ENCODE peak calls at places on chromosomes 1 and 21, in eight cellular contexts. Z is thyroid gland; N is left ventricle myocardium superior; R is midbrain; J is naive thymus-derived CD8-positive, alpha-beta T cell; F is activated CD4-positive, alpha-beta T cell treated with anti-CD3 and anti-CD28 coated beads for 48 hours; L is LNCaP clone FGC; B is NCI-H1930. O is an unnamed sample.

GRCh38 chr1:19735419-19736127 is 64.1 kb downstream of the TMCO4 start:
- DNase-seq in F (no peak), Z (peak; percentile 58), R (no peak), B (no peak), J (no peak), L (peak; percentile 65), N (peak; percentile 73), O (no peak)

GRCh38 chr1:38527373-38527966 is 332.1 kb downstream of the RRAGC start:
- DNase-seq in N (no peak), Z (peak; percentile 80), B (no peak), F (peak; percentile 76), L (peak; percentile 21), R (no peak), J (peak; percentile 22), O (no peak)

GRCh38 chr1:205571747-205572146 is 60.1 kb downstream of the ELK4 start:
- DNase-seq in Z (no peak), B (no peak), L (no peak), R (no peak), N (no peak), F (no peak), J (no peak), O (no peak)

GRCh38 chr21:14862794-14863720 is 201.7 kb downstream of the NRIP1 start:
- DNase-seq in J (no peak), Z (no peak), F (peak; percentile 14), R (peak; percentile 27), B (no peak), L (no peak), N (no peak), O (peak; percentile 8)

GRCh38 chr1:52328615-52329014 is 37.4 kb downstream of the CC2D1B start:
- DNase-seq in N (no peak), F (no peak), J (no peak), Z (no peak), B (no peak), L (no peak), R (no peak), O (no peak)

GRCh38 chr1:16921391-16922185 is at the start of gene CROCC:
- DNase-seq in Z (peak; percentile 35), J (peak; percentile 42), L (no peak), R (no peak), F (peak; percentile 68), B (peak; percentile 44), N (peak; percentile 47), O (no peak)

GRCh38 chr1:74729741-74730478 is 2.9 kb downstream of the CRYZ start:
- DNase-seq in F (peak; percentile 4), Z (no peak), R (no peak), J (no peak), N (no peak), B (no peak), L (no peak), O (no peak)

GRCh38 chr1:47409311-47410085 is 6.6 kb upstream of the FOXE3 start:
- DNase-seq in Z (no peak), L (no peak), N (no peak), J (no peak), F (no peak), B (no peak), R (no peak), O (no peak)

GRCh38 chr1:159877695-159878444 is 15.4 kb upstream of the VSIG8 start:
- DNase-seq in L (no peak), J (no peak), R (no peak), Z (no peak), N (no peak), B (no peak), F (no peak), O (no peak)

GRCh38 chr1:210024996-210025395 is 87.0 kb downstream of the SYT14 start:
- DNase-seq in F (no peak), N (no peak), J (no peak), Z (no peak), L (no peak), B (no peak), R (no peak), O (no peak)

GRCh38 chr1:7940745-7941436 is at the start of gene TNFRSF9:
- DNase-seq in J (no peak), L (no peak), Z (no peak), N (no peak), R (no peak), F (peak; percentile 86), B (no peak), O (no peak)

GRCh38 chr1:12040457-12041051 is 21.3 kb downstream of the MIIP start:
- DNase-seq in N (no peak), Z (peak; percentile 90), F (peak; percentile 60), B (no peak), R (no peak), J (no peak), L (peak; percentile 58), O (no peak)

GRCh38 chr21:36847189-36847588 is 119.3 kb downstream of the HLCS start:
- DNase-seq in F (no peak), J (no peak), N (no peak), B (no peak), Z (no peak), L (no peak), R (no peak), O (no peak)

GRCh38 chr1:33244809-33245186 is 11.5 kb upstream of the ZNF362 start:
- DNase-seq in N (no peak), Z (no peak), J (no peak), R (no peak), F (no peak), L (no peak), B (no peak), O (no peak)

GRCh38 chr1:31595836-31596736 is 19.8 kb downstream of the TINAGL1 start:
- DNase-seq in R (no peak), J (no peak), N (no peak), Z (no peak), L (no peak), F (no peak), B (no peak), O (no peak)

GRCh38 chr1:10917513-10918454 is 94.7 kb upstream of the TARDBP start:
- DNase-seq in Z (no peak), R (no peak), B (no peak), F (no peak), J (peak; percentile 34), N (no peak), L (no peak), O (no peak)

GRCh38 chr1:243705585-243705984 is 144.5 kb downstream of the AKT3 start:
- DNase-seq in Z (no peak), N (no peak), F (no peak), L (no peak), R (no peak), J (no peak), B (peak; percentile 60), O (no peak)

GRCh38 chr1:174040387-174040786 is 18.2 kb upstream of the RC3H1 start:
- DNase-seq in Z (no peak), N (no peak), B (no peak), R (no peak), F (no peak), L (no peak), J (no peak), O (no peak)

GRCh38 chr1:13737388-13737787 is 37.4 kb downstream of the PRDM2 start:
- DNase-seq in B (no peak), Z (no peak), N (no peak), L (no peak), J (no peak), F (no peak), R (no peak), O (no peak)

GRCh38 chr1:115041654-115042053 is 12.0 kb downstream of the TSHB start:
- DNase-seq in B (no peak), L (peak; percentile 26), J (no peak), F (no peak), Z (no peak), R (no peak), N (no peak), O (no peak)

GRCh38 chr1:105138445-105138821 is 1388.7 kb downstream of the AMY1C start:
- DNase-seq in L (peak; percentile 56), Z (no peak), N (peak; percentile 51), F (no peak), B (no peak), J (no peak), R (no peak), O (no peak)

GRCh38 chr1:198601936-198602889 is 36.6 kb upstream of the PTPRC start:
- DNase-seq in R (no peak), L (no peak), J (no peak), Z (no peak), N (no peak), B (no peak), F (peak; percentile 59), O (no peak)

GRCh38 chr1:27633640-27634165 is 1.3 kb downstream of the FGR start:
- DNase-seq in B (no peak), N (no peak), R (no peak), F (no peak), L (no peak), Z (no peak), J (no peak), O (no peak)

GRCh38 chr1:95352767-95353166 is 118.8 kb downstream of the RWDD3 start:
- DNase-seq in B (no peak), F (no peak), Z (no peak), N (no peak), J (no peak), L (no peak), R (no peak), O (no peak)

GRCh38 chr1:99456536-99456935 is 189.4 kb upstream of the PALMD start:
- DNase-seq in L (peak; percentile 59), F (no peak), N (no peak), Z (no peak), B (no peak), J (no peak), R (no peak), O (no peak)

GRCh38 chr21:34885636-34886553 is 163.2 kb downstream of the RUNX1 start:
- DNase-seq in J (no peak), F (no peak), L (no peak), Z (no peak), R (no peak), N (no peak), B (no peak), O (no peak)

GRCh38 chr1:246147471-246148461 is 359.3 kb downstream of the SMYD3 start:
- DNase-seq in N (no peak), F (no peak), L (no peak), J (no peak), B (no peak), Z (peak; percentile 42), R (no peak), O (no peak)

GRCh38 chr1:181416268-181416855 is 67.0 kb upstream of the CACNA1E start:
- DNase-seq in Z (no peak), L (no peak), N (no peak), J (no peak), B (no peak), F (no peak), R (no peak), O (no peak)

GRCh38 chr1:185916866-185917265 is 182.7 kb downstream of the HMCN1 start:
- DNase-seq in B (no peak), Z (no peak), N (no peak), F (no peak), J (no peak), L (no peak), R (no peak), O (no peak)

GRCh38 chr1:168512864-168513595 is 30.8 kb downstream of the XCL2 start:
- DNase-seq in L (no peak), F (no peak), Z (no peak), R (no peak), B (no peak), J (peak; percentile 51), N (no peak), O (no peak)

O was measured in SK-N-MC.